ENCODE peak calls at places on chromosome 1, in six cellular contexts. Z is midbrain; P is progenitor cell of endocrine pancreas; X is HTR-8/SVneo; W is RWPE2; H is effector memory CD4-positive, alpha-beta T cell. J is an unnamed sample.

GRCh38 chr1:178254433-178254832 is 160.5 kb downstream of the RASAL2 start:
- DNase-seq in Z (no peak), P (no peak), X (no peak), W (no peak), H (no peak), J (no peak)

GRCh38 chr1:193104496-193104905 is 713 bp downstream of the GLRX2 start:
- DNase-seq in Z (peak; percentile 66), P (no peak), X (peak; percentile 41), W (no peak), H (no peak), J (peak; percentile 58)

GRCh38 chr1:201265771-201266170 is 17.5 kb upstream of the PKP1 start:
- DNase-seq in Z (no peak), P (no peak), X (no peak), W (no peak), H (no peak), J (no peak)

GRCh38 chr1:7406641-7407546 is 364.2 kb upstream of the VAMP3 start:
- DNase-seq in Z (no peak), P (no peak), X (no peak), W (no peak), H (no peak), J (peak; percentile 30)

GRCh38 chr1:208888376-208888775 is 644.2 kb upstream of the PLXNA2 start:
- DNase-seq in Z (no peak), P (no peak), X (no peak), W (no peak), H (no peak), J (no peak)

GRCh38 chr1:229323205-229323604 is 19.6 kb downstream of the CCSAP start:
- DNase-seq in Z (no peak), P (no peak), X (no peak), W (no peak), H (no peak), J (no peak)

GRCh38 chr1:74824497-74825107 is 91.7 kb downstream of the TYW3 start:
- DNase-seq in Z (no peak), P (no peak), X (no peak), W (no peak), H (no peak), J (no peak)

GRCh38 chr1:62355095-62355494 is 35.9 kb upstream of the KANK4 start:
- DNase-seq in Z (no peak), P (no peak), X (no peak), W (no peak), H (no peak), J (no peak)

GRCh38 chr1:193406901-193407300 is 220.5 kb upstream of the B3GALT2 start:
- DNase-seq in Z (peak; percentile 59), P (no peak), X (peak; percentile 40), W (no peak), H (no peak), J (no peak)

GRCh38 chr1:208885046-208885445 is 640.9 kb upstream of the PLXNA2 start:
- DNase-seq in Z (no peak), P (no peak), X (no peak), W (no peak), H (no peak), J (no peak)

GRCh38 chr1:203742446-203742845 is 22.5 kb upstream of the LAX1 start:
- DNase-seq in Z (no peak), P (no peak), X (no peak), W (no peak), H (no peak), J (no peak)

GRCh38 chr1:175116903-175117302 is 49.3 kb downstream of the TNN start:
- DNase-seq in Z (no peak), P (no peak), X (no peak), W (no peak), H (no peak), J (no peak)

GRCh38 chr1:23553896-23554480 is 5.3 kb downstream of the ID3 start:
- DNase-seq in Z (no peak), P (no peak), X (no peak), W (no peak), H (no peak), J (no peak)

GRCh38 chr1:160086162-160086892 is 5.0 kb downstream of the KCNJ9 start:
- DNase-seq in Z (peak; percentile 46), P (no peak), X (no peak), W (no peak), H (no peak), J (no peak)

GRCh38 chr1:170732262-170732595 is 68.3 kb downstream of the PRRX1 start:
- DNase-seq in Z (no peak), P (no peak), X (no peak), W (no peak), H (no peak), J (no peak)

GRCh38 chr1:99181892-99182291 is 82.4 kb upstream of the PLPPR4 start:
- DNase-seq in Z (no peak), P (no peak), X (no peak), W (no peak), H (no peak), J (no peak)

GRCh38 chr1:86062458-86062857 is 94.1 kb downstream of the COL24A1 start:
- DNase-seq in Z (no peak), P (no peak), X (no peak), W (no peak), H (no peak), J (no peak)

GRCh38 chr1:58909162-58909560 is 125.3 kb upstream of the JUN start:
- DNase-seq in Z (no peak), P (no peak), X (peak; percentile 30), W (no peak), H (no peak), J (no peak)

GRCh38 chr1:170730443-170730842 is 66.5 kb downstream of the PRRX1 start:
- DNase-seq in Z (no peak), P (no peak), X (no peak), W (no peak), H (no peak), J (no peak)

GRCh38 chr1:77015748-77016341 is 148.6 kb downstream of the ST6GALNAC5 start:
- DNase-seq in Z (no peak), P (no peak), X (no peak), W (no peak), H (no peak), J (no peak)

GRCh38 chr1:151693057-151693651 is 23.4 kb downstream of the CELF3 start:
- DNase-seq in Z (peak; percentile 33), P (no peak), X (peak; percentile 27), W (no peak), H (no peak), J (no peak)

GRCh38 chr1:23632479-23633160 is 59.0 kb upstream of the RPL11 start:
- DNase-seq in Z (no peak), P (no peak), X (no peak), W (no peak), H (no peak), J (no peak)

GRCh38 chr1:43979528-43980254 is 681 bp downstream of the B4GALT2 start:
- DNase-seq in Z (no peak), P (peak; percentile 35), X (no peak), W (peak; percentile 84), H (no peak), J (no peak)

GRCh38 chr1:201190624-201191051 is at the start of gene IGFN1:
- DNase-seq in Z (no peak), P (no peak), X (no peak), W (no peak), H (no peak), J (no peak)

GRCh38 chr1:109314805-109315204 is 8.0 kb upstream of the MYBPHL start:
- DNase-seq in Z (no peak), P (no peak), X (no peak), W (no peak), H (no peak), J (no peak)

GRCh38 chr1:55217226-55217996 is 2.2 kb upstream of the USP24 start:
- DNase-seq in Z (peak; percentile 57), P (no peak), X (no peak), W (no peak), H (no peak), J (no peak)

GRCh38 chr1:228818296-228818695 is 83.0 kb downstream of the RHOU start:
- DNase-seq in Z (no peak), P (no peak), X (no peak), W (no peak), H (no peak), J (no peak)

J was measured in mesothelial cell of epicardium.